ENCODE peak calls at places on chromosomes 7 and 10, in five cellular contexts. D is A549, C is heart left ventricle, V is breast epithelium, X is Peyer's patch. H is an unnamed sample.
A peak's percentile ranks its signal among the peaks of the same experiment; 100 is the strongest.

GRCh38 chr7:92836489-92837213 is at the start of gene CDK6:
- DNase-seq in X (peak; percentile 73), C (peak; percentile 65), V (peak; percentile 52), D (peak; percentile 38), H (peak; percentile 67)

GRCh38 chr10:505459-505858 is 184.0 kb downstream of the DIP2C start:
- DNase-seq in V (peak; percentile 27), D (no peak), C (no peak), X (peak; percentile 23), H (no peak)

GRCh38 chr10:51838506-51838905 is 139.1 kb upstream of the CSTF2T start:
- DNase-seq in C (no peak), V (no peak), X (no peak), D (no peak), H (no peak)

GRCh38 chr7:73770002-73770859 is at the start of gene CLDN3:
- DNase-seq in X (peak; percentile 97), V (peak; percentile 94), C (no peak), D (peak; percentile 74), H (no peak)

GRCh38 chr10:116111483-116112095 is 161.4 kb downstream of the GFRA1 start:
- DNase-seq in V (no peak), D (no peak), X (no peak), C (no peak), H (no peak)

GRCh38 chr7:44189286-44189992 is at the start of gene GCK:
- DNase-seq in C (no peak), V (no peak), D (no peak), X (no peak), H (no peak)

GRCh38 chr10:108521827-108522503 is 1357.5 kb upstream of the SORCS1 start:
- DNase-seq in V (no peak), C (no peak), X (no peak), D (no peak), H (no peak)

GRCh38 chr7:142438235-142438922 is 180.5 kb upstream of the PRSS58 start:
- DNase-seq in C (no peak), X (no peak), D (peak; percentile 66), V (no peak), H (peak; percentile 35)

GRCh38 chr10:59907537-59907917 is 1.2 kb upstream of the CCDC6 start:
- DNase-seq in V (no peak), C (no peak), D (no peak), X (no peak), H (no peak)

GRCh38 chr7:134514106-134514505 is 13.3 kb upstream of the AKR1B10 start:
- DNase-seq in C (no peak), D (no peak), V (no peak), X (no peak), H (no peak)

GRCh38 chr10:113133497-113133896 is 183.4 kb downstream of the TCF7L2 start:
- DNase-seq in D (peak; percentile 43), V (no peak), C (no peak), X (no peak), H (no peak)

GRCh38 chr7:93048136-93048930 is 69.4 kb downstream of the SAMD9 start:
- DNase-seq in C (no peak), V (no peak), X (no peak), D (no peak), H (no peak)

GRCh38 chr7:137656227-137656849 is 190.4 kb downstream of the DGKI start:
- DNase-seq in V (peak; percentile 72), C (peak; percentile 81), X (peak; percentile 64), D (peak; percentile 69), H (peak; percentile 71)

GRCh38 chr7:158367634-158367982 is 220.0 kb downstream of the PTPRN2 start:
- DNase-seq in C (no peak), D (no peak), V (no peak), X (no peak), H (no peak)

GRCh38 chr10:1324914-1325313 is 268.7 kb downstream of the WDR37 start:
- DNase-seq in D (no peak), C (no peak), X (no peak), V (no peak), H (no peak)

GRCh38 chr7:30027915-30028748 is at the start of gene PLEKHA8:
- DNase-seq in X (peak; percentile 95), V (peak; percentile 87), C (peak; percentile 89), D (peak; percentile 85), H (peak; percentile 92)

GRCh38 chr10:12541446-12542067 is 192.2 kb downstream of the CAMK1D start:
- DNase-seq in V (no peak), X (no peak), D (no peak), C (no peak), H (no peak)

GRCh38 chr10:76558996-76559888 is 1078.4 kb downstream of the KCNMA1 start:
- DNase-seq in D (no peak), X (no peak), C (no peak), V (no peak), H (no peak)

GRCh38 chr7:143397710-143398530 is 10.7 kb downstream of the EPHA1 start:
- DNase-seq in D (no peak), C (no peak), V (no peak), X (peak; percentile 39), H (no peak)

GRCh38 chr10:84460520-84460919 is 132.1 kb downstream of the CCSER2 start:
- DNase-seq in X (no peak), V (no peak), D (no peak), C (no peak), H (no peak)

GRCh38 chr7:157464971-157465481 is 128.2 kb downstream of the DNAJB6 start:
- DNase-seq in D (no peak), C (no peak), V (no peak), X (no peak), H (no peak)

GRCh38 chr10:96440257-96441125 is 73.2 kb downstream of the TLL2 start:
- DNase-seq in D (no peak), V (no peak), X (no peak), C (no peak), H (no peak)

GRCh38 chr7:38744746-38745145 is 113.6 kb upstream of the AMPH start:
- DNase-seq in X (no peak), D (no peak), V (no peak), C (no peak), H (no peak)

GRCh38 chr7:123580406-123581161 is 21.0 kb upstream of the ASB15 start:
- DNase-seq in D (peak; percentile 53), V (no peak), C (no peak), X (no peak), H (peak; percentile 38)

GRCh38 chr10:34538291-34538829 is 276.7 kb downstream of the PARD3 start:
- DNase-seq in D (peak; percentile 45), X (no peak), V (no peak), C (no peak), H (no peak)
- H3K4me3 ChIP-seq in D (peak overlapping the region; percentile 31), X (no peak overlapping the region), V (no peak overlapping the region), C (peak overlapping the region; percentile 20), H (no peak overlapping the region)

GRCh38 chr7:20561908-20562307 is 53.6 kb upstream of the ABCB5 start:
- DNase-seq in V (no peak), C (no peak), D (no peak), X (no peak), H (no peak)

GRCh38 chr7:20561466-20561865 is 54.0 kb upstream of the ABCB5 start:
- DNase-seq in X (no peak), V (no peak), D (no peak), C (no peak), H (no peak)

GRCh38 chr7:20558963-20559716 is 56.3 kb upstream of the ABCB5 start:
- DNase-seq in V (no peak), C (no peak), X (no peak), D (no peak), H (no peak)

GRCh38 chr7:20559883-20560282 is 55.6 kb upstream of the ABCB5 start:
- DNase-seq in X (no peak), D (no peak), C (no peak), V (no peak), H (no peak)

DNA sequence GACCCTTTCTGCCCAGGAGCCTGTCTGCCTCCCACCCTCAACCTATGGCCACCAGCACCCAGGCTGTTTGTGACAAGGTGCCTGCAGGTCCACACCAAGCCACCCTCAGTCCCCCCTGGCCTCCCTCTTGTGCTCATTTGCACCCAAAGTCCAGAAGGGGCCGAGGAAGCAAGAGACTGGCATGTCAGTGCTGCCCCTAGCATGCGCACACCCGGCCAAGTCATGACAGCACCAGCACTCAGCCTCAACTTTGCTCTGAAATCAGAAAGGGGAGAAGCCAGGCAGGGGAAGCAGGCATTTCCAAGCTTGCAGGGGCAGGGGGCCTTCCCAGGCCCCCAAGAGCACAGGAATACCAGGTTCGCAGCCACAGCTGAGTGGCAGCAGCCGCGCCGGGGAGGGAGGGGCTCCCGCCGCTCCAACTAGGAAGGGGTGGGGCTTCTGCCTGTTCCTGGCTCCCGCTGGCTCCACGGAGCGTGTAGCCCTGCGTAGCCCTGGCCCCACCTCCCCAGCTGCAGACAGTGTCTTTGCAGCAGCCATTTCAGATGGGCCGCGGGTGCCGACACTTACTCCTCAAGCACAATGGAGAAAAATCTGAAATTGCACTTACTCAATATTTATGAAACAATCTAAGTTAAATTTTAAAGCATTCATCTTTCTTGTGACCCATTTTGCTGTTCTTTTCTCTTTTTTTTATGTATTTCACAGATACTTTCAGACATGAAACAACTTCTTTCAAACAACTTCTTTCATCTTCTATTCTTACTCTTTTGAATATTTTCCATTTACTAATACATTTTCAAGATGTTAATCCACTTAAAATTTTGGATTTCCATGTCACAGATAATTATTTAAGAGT is 54.9 kb upstream of the ABCB5 start:
- DNase-seq in C (no peak), V (no peak), D (no peak), X (no peak), H (no peak)
- TF ChIP-seq POLR2A in C (no peak), V (no peak), D (no peak), X (no peak), H (no peak)

DNA sequence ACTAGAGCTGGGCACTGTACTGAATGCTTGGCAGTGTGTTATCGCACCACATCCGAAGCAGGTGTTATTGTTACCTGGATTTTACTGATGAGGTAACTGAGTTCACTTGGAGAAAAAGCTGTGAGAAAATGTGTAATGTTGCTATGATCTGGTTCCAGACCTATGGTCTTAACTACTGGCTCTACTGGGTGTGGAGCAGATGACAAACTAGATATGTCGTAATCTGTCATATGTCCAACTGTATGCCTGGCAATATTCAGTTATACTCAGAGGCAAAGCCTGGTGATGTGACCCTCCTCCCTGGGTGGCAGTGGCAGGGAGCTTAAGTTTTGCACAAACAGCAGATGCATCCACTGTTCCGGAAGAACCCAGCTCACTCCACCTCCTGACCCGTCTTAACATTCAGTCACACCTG is 23.5 kb downstream of the SCD start:
- DNase-seq in X (no peak), C (no peak), D (peak; percentile 73), V (no peak), H (no peak)
- H3K4me3 ChIP-seq in X (no peak overlapping the region), C (no peak overlapping the region), D (peak overlapping the region; percentile 3), V (peak overlapping the region; percentile 38), H (no peak overlapping the region)

GRCh38 chr7:155459133-155459866 is 1.4 kb downstream of the EN2 start:
- DNase-seq in X (no peak), D (no peak), C (no peak), V (no peak), H (no peak)
- TF ChIP-seq POLR2A in X (no peak), D (no peak), C (no peak), V (no peak), H (no peak)

GRCh38 chr10:95416270-95416669 is 125.5 kb upstream of the PDLIM1 start:
- DNase-seq in V (no peak), C (no peak), X (no peak), D (no peak), H (no peak)

GRCh38 chr10:95415631-95416031 is 124.8 kb upstream of the PDLIM1 start:
- DNase-seq in C (peak; percentile 80), X (no peak), V (no peak), D (no peak), H (no peak)

GRCh38 chr10:95414016-95414830 is 123.4 kb upstream of the PDLIM1 start:
- DNase-seq in V (no peak), C (peak; percentile 65), X (no peak), D (no peak), H (no peak)

GRCh38 chr10:95413608-95414007 is 122.8 kb upstream of the PDLIM1 start:
- DNase-seq in D (no peak), C (peak; percentile 74), X (no peak), V (no peak), H (no peak)

GRCh38 chr10:95414844-95415545 is 124.2 kb upstream of the PDLIM1 start:
- DNase-seq in X (no peak), C (peak; percentile 76), D (no peak), V (no peak), H (no peak)
- H3K4me3 ChIP-seq in X (no peak overlapping the region), C (peak overlapping the region; percentile 48), D (no peak overlapping the region), V (peak overlapping the region; percentile 65), H (no peak overlapping the region)